ENCODE peak calls at places on chromosomes 13 and 19, in ten cellular contexts. G is NCI-H510A; T is A549; A is stimulated activated CD4-positive, alpha-beta T cell treated with anti-CD3 and anti-CD28 coated beads, TNF-alpha, amount 100 ng/mL, for 4 hours; Q is left colon; Y is psoas muscle; H is GF-D8; C is retina; R is gastrocnemius medialis; D is heart left ventricle. P is an unnamed sample.

GRCh38 chr19:46659151-46660007 is 1.6 kb downstream of the DACT3 start:
- DNase-seq in D (peak), T (peak), R (no peak), C (no peak), Q (peak), Y (peak), A (no peak), H (no peak), G (no peak), P (no peak)

GRCh38 chr19:15241259-15241658 is 9.0 kb upstream of the EPHX3 start:
- DNase-seq in Y (no peak), R (no peak), A (no peak), H (no peak), C (no peak), Q (no peak), G (no peak), D (no peak), T (no peak), P (no peak)

GRCh38 chr13:105202384-105202783 is 1333.1 kb downstream of the EFNB2 start:
- DNase-seq in H (no peak), A (no peak), Y (no peak), Q (no peak), D (no peak), R (no peak), C (no peak), G (no peak), T (peak), P (no peak)

GRCh38 chr19:48210005-48210404 is 39.5 kb downstream of the ZSWIM9 start:
- DNase-seq in Q (no peak), T (no peak), G (no peak), A (no peak), D (no peak), H (no peak), R (no peak), C (no peak), Y (no peak), P (no peak)

GRCh38 chr19:41904118-41904870 is 21.3 kb downstream of the ARHGEF1 start:
- DNase-seq in T (peak), D (no peak), Q (peak), H (no peak), R (no peak), C (no peak), A (no peak), Y (no peak), G (peak), P (no peak)

GRCh38 chr13:72379581-72379980 is 347.8 kb downstream of the MZT1 start:
- DNase-seq in D (no peak), Y (no peak), T (no peak), Q (no peak), R (no peak), C (no peak), G (no peak), H (no peak), A (no peak), P (no peak)

GRCh38 chr19:31351212-31352193 is 2.3 kb upstream of the TSHZ3 start:
- DNase-seq in R (no peak), H (no peak), D (peak), Y (no peak), Q (no peak), A (no peak), C (peak), T (peak), G (no peak), P (no peak)

GRCh38 chr13:22173605-22174004 is 502.7 kb downstream of the FGF9 start:
- DNase-seq in H (no peak), G (no peak), A (no peak), Q (no peak), Y (no peak), D (no peak), C (no peak), R (no peak), T (peak), P (no peak)

GRCh38 chr13:67390462-67391093 is 160.4 kb upstream of the PCDH9 start:
- DNase-seq in C (no peak), T (peak), G (no peak), R (no peak), H (no peak), D (no peak), Y (no peak), Q (no peak), A (no peak), P (no peak)

GRCh38 chr13:71712988-71713653 is 153.9 kb downstream of the DACH1 start:
- DNase-seq in D (peak), T (no peak), H (peak), R (no peak), G (no peak), A (no peak), C (peak), Y (peak), Q (no peak), P (no peak)

GRCh38 chr13:72137782-72138181 is 270.8 kb upstream of the DACH1 start:
- DNase-seq in R (no peak), Q (no peak), H (no peak), D (no peak), G (no peak), A (no peak), C (no peak), Y (no peak), T (no peak), P (no peak)